ENCODE peak calls at places on chromosomes 1 and 21, in nine cellular contexts. One of them, this sample, is unnamed.
A peak's percentile ranks its signal among the peaks of the same experiment; 100 is the strongest.

GRCh38 chr1:5901150-5901549 is 91.1 kb downstream of the NPHP4 start:
- DNase-seq in sciatic nerve: no peak
- DNase-seq in right lobe of liver: no peak
- DNase-seq in ACHN: no peak
- DNase-seq in AG10803: peak; percentile 55
- DNase-seq in activated naive CD8-positive, alpha-beta T cell treated with anti-CD3 and anti-CD28 coated beads for 36 hours: no peak
- DNase-seq in M059J: no peak
- DNase-seq in CD4-positive, alpha-beta memory T cell: no peak
- DNase-seq in mucosa of gallbladder: no peak
- DNase-seq in this sample: no peak

GRCh38 chr1:117890452-117890851 is 39.0 kb downstream of the GDAP2 start:
- DNase-seq in sciatic nerve: no peak
- DNase-seq in right lobe of liver: no peak
- DNase-seq in ACHN: no peak
- DNase-seq in AG10803: no peak
- DNase-seq in activated naive CD8-positive, alpha-beta T cell treated with anti-CD3 and anti-CD28 coated beads for 36 hours: no peak
- DNase-seq in M059J: no peak
- DNase-seq in CD4-positive, alpha-beta memory T cell: no peak
- DNase-seq in mucosa of gallbladder: no peak
- DNase-seq in this sample: no peak

GRCh38 chr1:161258439-161259386 is at the start of gene PCP4L1:
- DNase-seq in sciatic nerve: peak; percentile 63
- DNase-seq in right lobe of liver: peak; percentile 88
- DNase-seq in ACHN: peak; percentile 46
- DNase-seq in AG10803: peak; percentile 29
- DNase-seq in activated naive CD8-positive, alpha-beta T cell treated with anti-CD3 and anti-CD28 coated beads for 36 hours: peak; percentile 57
- DNase-seq in M059J: peak; percentile 37
- DNase-seq in CD4-positive, alpha-beta memory T cell: peak; percentile 16
- DNase-seq in mucosa of gallbladder: peak; percentile 55
- DNase-seq in this sample: no peak

GRCh38 chr1:24673336-24673735 is 30.2 kb downstream of the SRRM1 start:
- DNase-seq in sciatic nerve: no peak
- DNase-seq in right lobe of liver: no peak
- DNase-seq in ACHN: no peak
- DNase-seq in AG10803: peak; percentile 53
- DNase-seq in activated naive CD8-positive, alpha-beta T cell treated with anti-CD3 and anti-CD28 coated beads for 36 hours: no peak
- DNase-seq in M059J: no peak
- DNase-seq in CD4-positive, alpha-beta memory T cell: no peak
- DNase-seq in mucosa of gallbladder: no peak
- DNase-seq in this sample: no peak

GRCh38 chr1:243526180-243526579 is 270.3 kb downstream of the SDCCAG8 start:
- DNase-seq in sciatic nerve: no peak
- DNase-seq in right lobe of liver: no peak
- DNase-seq in ACHN: no peak
- DNase-seq in AG10803: no peak
- DNase-seq in activated naive CD8-positive, alpha-beta T cell treated with anti-CD3 and anti-CD28 coated beads for 36 hours: no peak
- DNase-seq in M059J: no peak
- DNase-seq in CD4-positive, alpha-beta memory T cell: no peak
- DNase-seq in mucosa of gallbladder: no peak
- DNase-seq in this sample: no peak

GRCh38 chr1:41539999-41540398 is 55.5 kb upstream of the EDN2 start:
- DNase-seq in sciatic nerve: peak; percentile 34
- DNase-seq in right lobe of liver: no peak
- DNase-seq in ACHN: no peak
- DNase-seq in AG10803: no peak
- DNase-seq in activated naive CD8-positive, alpha-beta T cell treated with anti-CD3 and anti-CD28 coated beads for 36 hours: no peak
- DNase-seq in M059J: no peak
- DNase-seq in CD4-positive, alpha-beta memory T cell: no peak
- DNase-seq in mucosa of gallbladder: no peak
- DNase-seq in this sample: no peak

GRCh38 chr21:42165901-42166300 is 53.0 kb upstream of the ABCG1 start:
- DNase-seq in sciatic nerve: no peak
- DNase-seq in right lobe of liver: no peak
- DNase-seq in ACHN: no peak
- DNase-seq in AG10803: no peak
- DNase-seq in activated naive CD8-positive, alpha-beta T cell treated with anti-CD3 and anti-CD28 coated beads for 36 hours: no peak
- DNase-seq in M059J: no peak
- DNase-seq in CD4-positive, alpha-beta memory T cell: no peak
- DNase-seq in mucosa of gallbladder: no peak
- DNase-seq in this sample: no peak

GRCh38 chr1:109186704-109187071 is 27.0 kb upstream of the SARS1 start:
- DNase-seq in sciatic nerve: peak; percentile 68
- DNase-seq in right lobe of liver: no peak
- DNase-seq in ACHN: no peak
- DNase-seq in AG10803: peak; percentile 27
- DNase-seq in activated naive CD8-positive, alpha-beta T cell treated with anti-CD3 and anti-CD28 coated beads for 36 hours: no peak
- DNase-seq in M059J: no peak
- DNase-seq in CD4-positive, alpha-beta memory T cell: no peak
- DNase-seq in mucosa of gallbladder: peak; percentile 30
- DNase-seq in this sample: no peak

GRCh38 chr1:168920456-168921094 is 185.9 kb upstream of the ATP1B1 start:
- DNase-seq in sciatic nerve: no peak
- DNase-seq in right lobe of liver: no peak
- DNase-seq in ACHN: no peak
- DNase-seq in AG10803: peak; percentile 1
- DNase-seq in activated naive CD8-positive, alpha-beta T cell treated with anti-CD3 and anti-CD28 coated beads for 36 hours: no peak
- DNase-seq in M059J: peak; percentile 60
- DNase-seq in CD4-positive, alpha-beta memory T cell: no peak
- DNase-seq in mucosa of gallbladder: peak; percentile 54
- DNase-seq in this sample: peak; percentile 55

GRCh38 chr1:198929961-198930599 is 291.2 kb downstream of the PTPRC start:
- DNase-seq in sciatic nerve: no peak
- DNase-seq in right lobe of liver: no peak
- DNase-seq in ACHN: peak; percentile 28
- DNase-seq in AG10803: peak; percentile 31
- DNase-seq in activated naive CD8-positive, alpha-beta T cell treated with anti-CD3 and anti-CD28 coated beads for 36 hours: no peak
- DNase-seq in M059J: peak; percentile 52
- DNase-seq in CD4-positive, alpha-beta memory T cell: peak; percentile 24
- DNase-seq in mucosa of gallbladder: no peak
- DNase-seq in this sample: no peak

GRCh38 chr21:31173881-31174555 is 135.7 kb upstream of the KRTAP19-8 start:
- DNase-seq in sciatic nerve: no peak
- DNase-seq in right lobe of liver: peak; percentile 56
- DNase-seq in ACHN: no peak
- DNase-seq in AG10803: peak; percentile 29
- DNase-seq in activated naive CD8-positive, alpha-beta T cell treated with anti-CD3 and anti-CD28 coated beads for 36 hours: no peak
- DNase-seq in M059J: no peak
- DNase-seq in CD4-positive, alpha-beta memory T cell: peak; percentile 27
- DNase-seq in mucosa of gallbladder: peak; percentile 26
- DNase-seq in this sample: no peak

GRCh38 chr21:15272591-15272990 is 207.8 kb upstream of the NRIP1 start:
- DNase-seq in sciatic nerve: no peak
- DNase-seq in right lobe of liver: no peak
- DNase-seq in ACHN: no peak
- DNase-seq in AG10803: peak; percentile 49
- DNase-seq in activated naive CD8-positive, alpha-beta T cell treated with anti-CD3 and anti-CD28 coated beads for 36 hours: no peak
- DNase-seq in M059J: no peak
- DNase-seq in CD4-positive, alpha-beta memory T cell: no peak
- DNase-seq in mucosa of gallbladder: no peak
- DNase-seq in this sample: no peak

GRCh38 chr21:44800103-44800502 is 1.5 kb downstream of the UBE2G2 start:
- DNase-seq in sciatic nerve: no peak
- DNase-seq in right lobe of liver: no peak
- DNase-seq in ACHN: no peak
- DNase-seq in AG10803: peak; percentile 55
- DNase-seq in activated naive CD8-positive, alpha-beta T cell treated with anti-CD3 and anti-CD28 coated beads for 36 hours: no peak
- DNase-seq in M059J: no peak
- DNase-seq in CD4-positive, alpha-beta memory T cell: no peak
- DNase-seq in mucosa of gallbladder: peak; percentile 31
- DNase-seq in this sample: peak; percentile 5

GRCh38 chr1:217149791-217150190 is 426.6 kb upstream of the ESRRG start:
- DNase-seq in sciatic nerve: no peak
- DNase-seq in right lobe of liver: no peak
- DNase-seq in ACHN: no peak
- DNase-seq in AG10803: no peak
- DNase-seq in activated naive CD8-positive, alpha-beta T cell treated with anti-CD3 and anti-CD28 coated beads for 36 hours: no peak
- DNase-seq in M059J: no peak
- DNase-seq in CD4-positive, alpha-beta memory T cell: no peak
- DNase-seq in mucosa of gallbladder: no peak
- DNase-seq in this sample: no peak

GRCh38 chr1:61184035-61184713 is 101.8 kb downstream of the NFIA start:
- DNase-seq in sciatic nerve: peak; percentile 96
- DNase-seq in right lobe of liver: peak; percentile 93
- DNase-seq in ACHN: peak; percentile 82
- DNase-seq in AG10803: peak; percentile 87
- DNase-seq in activated naive CD8-positive, alpha-beta T cell treated with anti-CD3 and anti-CD28 coated beads for 36 hours: no peak
- DNase-seq in M059J: peak; percentile 64
- DNase-seq in CD4-positive, alpha-beta memory T cell: no peak
- DNase-seq in mucosa of gallbladder: peak; percentile 94
- DNase-seq in this sample: no peak

GRCh38 chr1:226443439-226443838 is 35.5 kb upstream of the PARP1 start:
- DNase-seq in sciatic nerve: no peak
- DNase-seq in right lobe of liver: no peak
- DNase-seq in ACHN: no peak
- DNase-seq in AG10803: peak; percentile 67
- DNase-seq in activated naive CD8-positive, alpha-beta T cell treated with anti-CD3 and anti-CD28 coated beads for 36 hours: no peak
- DNase-seq in M059J: peak; percentile 91
- DNase-seq in CD4-positive, alpha-beta memory T cell: no peak
- DNase-seq in mucosa of gallbladder: no peak
- DNase-seq in this sample: peak; percentile 93

GRCh38 chr1:65343286-65343685 is 33.9 kb downstream of the DNAJC6 start:
- DNase-seq in sciatic nerve: no peak
- DNase-seq in right lobe of liver: no peak
- DNase-seq in ACHN: no peak
- DNase-seq in AG10803: peak; percentile 66
- DNase-seq in activated naive CD8-positive, alpha-beta T cell treated with anti-CD3 and anti-CD28 coated beads for 36 hours: no peak
- DNase-seq in M059J: peak; percentile 32
- DNase-seq in CD4-positive, alpha-beta memory T cell: no peak
- DNase-seq in mucosa of gallbladder: no peak
- DNase-seq in this sample: peak; percentile 44

GRCh38 chr1:224237094-224237881 is 54.2 kb downstream of the DEGS1 start:
- DNase-seq in sciatic nerve: no peak
- DNase-seq in right lobe of liver: no peak
- DNase-seq in ACHN: no peak
- DNase-seq in AG10803: no peak
- DNase-seq in activated naive CD8-positive, alpha-beta T cell treated with anti-CD3 and anti-CD28 coated beads for 36 hours: no peak
- DNase-seq in M059J: no peak
- DNase-seq in CD4-positive, alpha-beta memory T cell: no peak
- DNase-seq in mucosa of gallbladder: no peak
- DNase-seq in this sample: no peak

GRCh38 chr1:160748877-160749269 is 9.8 kb downstream of the SLAMF7 start:
- DNase-seq in sciatic nerve: no peak
- DNase-seq in right lobe of liver: no peak
- DNase-seq in ACHN: no peak
- DNase-seq in AG10803: no peak
- DNase-seq in activated naive CD8-positive, alpha-beta T cell treated with anti-CD3 and anti-CD28 coated beads for 36 hours: no peak
- DNase-seq in M059J: peak; percentile 50
- DNase-seq in CD4-positive, alpha-beta memory T cell: no peak
- DNase-seq in mucosa of gallbladder: no peak
- DNase-seq in this sample: peak; percentile 41

GRCh38 chr1:156489166-156489934 is 11.2 kb downstream of the MEF2D start:
- DNase-seq in sciatic nerve: no peak
- DNase-seq in right lobe of liver: no peak
- DNase-seq in ACHN: no peak
- DNase-seq in AG10803: no peak
- DNase-seq in activated naive CD8-positive, alpha-beta T cell treated with anti-CD3 and anti-CD28 coated beads for 36 hours: peak; percentile 58
- DNase-seq in M059J: no peak
- DNase-seq in CD4-positive, alpha-beta memory T cell: peak; percentile 29
- DNase-seq in mucosa of gallbladder: no peak
- DNase-seq in this sample: no peak

GRCh38 chr1:33094971-33095604 is 14.1 kb downstream of the AZIN2 start:
- DNase-seq in sciatic nerve: peak; percentile 81
- DNase-seq in right lobe of liver: peak; percentile 63
- DNase-seq in ACHN: peak; percentile 78
- DNase-seq in AG10803: peak; percentile 77
- DNase-seq in activated naive CD8-positive, alpha-beta T cell treated with anti-CD3 and anti-CD28 coated beads for 36 hours: no peak
- DNase-seq in M059J: peak; percentile 72
- DNase-seq in CD4-positive, alpha-beta memory T cell: no peak
- DNase-seq in mucosa of gallbladder: peak; percentile 64
- DNase-seq in this sample: peak; percentile 70

GRCh38 chr1:212791261-212791675 is 309 bp downstream of the NSL1 start:
- DNase-seq in sciatic nerve: no peak
- DNase-seq in right lobe of liver: no peak
- DNase-seq in ACHN: no peak
- DNase-seq in AG10803: peak; percentile 88
- DNase-seq in activated naive CD8-positive, alpha-beta T cell treated with anti-CD3 and anti-CD28 coated beads for 36 hours: no peak
- DNase-seq in M059J: peak; percentile 78
- DNase-seq in CD4-positive, alpha-beta memory T cell: no peak
- DNase-seq in mucosa of gallbladder: no peak
- DNase-seq in this sample: no peak

GRCh38 chr1:103461171-103462105 is 64.1 kb upstream of the RNPC3 start:
- DNase-seq in sciatic nerve: no peak
- DNase-seq in right lobe of liver: no peak
- DNase-seq in ACHN: peak; percentile 28
- DNase-seq in AG10803: peak; percentile 17
- DNase-seq in activated naive CD8-positive, alpha-beta T cell treated with anti-CD3 and anti-CD28 coated beads for 36 hours: no peak
- DNase-seq in M059J: peak; percentile 6
- DNase-seq in CD4-positive, alpha-beta memory T cell: no peak
- DNase-seq in mucosa of gallbladder: no peak
- DNase-seq in this sample: no peak